ENCODE peak calls at places on chromosome 19, in five cellular contexts. A is osteoblast, V is pancreas, G is hepatocyte, W is brain microvascular endothelial cell. B is an unnamed sample. For H3K36me3, the result is how much of the 10 kb centered on the place peaks cover.

GRCh38 chr19:34241513-34242337 is 12.6 kb upstream of the GARRE1 start:
- DNase-seq in A (no peak), V (peak), G (peak), W (no peak), B (peak)

GRCh38 chr19:47430041-47430802 is 10.9 kb upstream of the MEIS3 start:
- DNase-seq in A (peak), V (no peak), G (peak), W (no peak), B (no peak)

GRCh38 chr19:35963514-35963913 is 27.3 kb downstream of the LRFN3 start:
- DNase-seq in A (peak), V (peak), G (peak), W (peak), B (no peak)

GRCh38 chr19:46963093-46963734 is 56.4 kb upstream of the NPAS1 start:
- DNase-seq in A (peak), V (no peak), G (no peak), W (peak), B (no peak)

GRCh38 chr19:33374406-33374703 is 846 bp downstream of the CEBPG start:
- DNase-seq in A (peak), V (no peak), G (no peak), W (no peak), B (peak)

GRCh38 chr19:35347171-35347929 is at the start of gene FFAR1:
- DNase-seq in A (no peak), V (peak), G (no peak), W (no peak), B (peak)

GRCh38 chr19:12913871-12914690 is 5.0 kb downstream of the SYCE2 start:
- DNase-seq in A (peak), V (no peak), G (no peak), W (no peak), B (no peak)

GRCh38 chr19:17846146-17846545 is 1.6 kb downstream of the JAK3 start:
- DNase-seq in A (peak), V (no peak), G (no peak), W (no peak), B (no peak)

GRCh38 chr19:10796653-10797052 is 39.4 kb downstream of the TMED1 start:
- DNase-seq in A (no peak), V (no peak), G (no peak), W (no peak), B (no peak)

GRCh38 chr19:3520166-3521103 is 14.3 kb downstream of the FZR1 start:
- DNase-seq in A (no peak), V (peak), G (peak), W (no peak), B (no peak)
- H3K36me3 ChIP-seq in A (under half), V (under half), G (under half), W (under half), B (under half)

GRCh38 chr19:802888-803561 is 5.8 kb downstream of the PTBP1 start:
- DNase-seq in A (peak), V (no peak), G (no peak), W (no peak), B (no peak)

GRCh38 chr19:802497-802887 is 5.2 kb downstream of the PTBP1 start:
- DNase-seq in A (peak), V (no peak), G (no peak), W (peak), B (no peak)

GRCh38 chr19:804419-805160 is 7.3 kb downstream of the PTBP1 start:
- DNase-seq in A (peak), V (no peak), G (no peak), W (no peak), B (no peak)

GRCh38 chr19:805161-805561 is 7.9 kb downstream of the PTBP1 start:
- DNase-seq in A (peak), V (no peak), G (no peak), W (no peak), B (no peak)

GRCh38 chr19:803686-804418 is 6.6 kb downstream of the PTBP1 start:
- DNase-seq in A (peak), V (no peak), G (no peak), W (no peak), B (no peak)
- H3K27ac ChIP-seq in A (no peak), V (no peak), G (peak), W (no peak), B (no peak)

DNA sequence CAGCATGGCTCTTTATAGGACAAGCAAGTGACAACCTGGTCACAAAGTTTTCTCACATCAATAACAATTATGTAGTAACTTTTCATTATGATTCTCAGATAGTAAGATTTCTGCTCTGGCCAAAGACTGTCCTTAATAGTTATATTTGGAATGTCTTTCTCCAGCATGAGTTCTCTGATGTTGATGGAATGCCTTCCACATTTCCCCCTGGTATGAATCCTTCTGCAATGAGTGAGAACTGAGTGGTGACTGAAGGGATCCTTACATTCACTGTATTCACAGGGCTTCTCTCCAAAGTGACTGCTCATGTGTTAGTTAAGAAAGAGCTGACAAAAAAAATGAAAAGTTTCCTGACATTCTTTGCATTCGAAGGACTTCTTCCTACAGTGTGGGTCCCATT is 13.2 kb downstream of the ZNF550 start:
- DNase-seq in A (no peak), V (no peak), G (no peak), W (no peak), B (no peak)
- H3K36me3 ChIP-seq in A (half or more), V (under half), G (under half), W (half or more), B (half or more)

GRCh38 chr19:5204212-5204611 is 136.4 kb downstream of the PTPRS start:
- DNase-seq in A (peak), V (no peak), G (no peak), W (no peak), B (no peak)

GRCh38 chr19:5206751-5207075 is 133.9 kb downstream of the PTPRS start:
- DNase-seq in A (peak), V (no peak), G (peak), W (no peak), B (no peak)

GRCh38 chr19:5205388-5205787 is 135.2 kb downstream of the PTPRS start:
- DNase-seq in A (peak), V (no peak), G (no peak), W (no peak), B (no peak)

GRCh38 chr19:5207806-5208205 is 132.8 kb downstream of the PTPRS start:
- DNase-seq in A (peak), V (no peak), G (peak), W (no peak), B (no peak)

GRCh38 chr19:5205937-5206750 is 134.5 kb downstream of the PTPRS start:
- DNase-seq in A (peak), V (no peak), G (no peak), W (no peak), B (no peak)
- H3K27ac ChIP-seq in A (no peak), V (no peak), G (no peak), W (no peak), B (no peak)

GRCh38 chr19:4114181-4114580 is 9.7 kb downstream of the MAP2K2 start:
- DNase-seq in A (no peak), V (no peak), G (no peak), W (no peak), B (no peak)
- H3K36me3 ChIP-seq in A (half or more), V (under half), G (under half), W (half or more), B (under half)

GRCh38 chr19:3721900-3722442 is 13.8 kb downstream of the TJP3 start:
- DNase-seq in A (peak), V (no peak), G (no peak), W (no peak), B (no peak)

GRCh38 chr19:3721131-3721899 is 13.1 kb downstream of the TJP3 start:
- DNase-seq in A (peak), V (peak), G (peak), W (peak), B (peak)

GRCh38 chr19:3720533-3720917 is 12.3 kb downstream of the TJP3 start:
- DNase-seq in A (peak), V (no peak), G (peak), W (no peak), B (no peak)

GRCh38 chr19:3722443-3723109 is 14.4 kb downstream of the TJP3 start:
- DNase-seq in A (peak), V (peak), G (peak), W (no peak), B (no peak)

GRCh38 chr19:3719868-3720532 is 11.8 kb downstream of the TJP3 start:
- DNase-seq in A (no peak), V (no peak), G (no peak), W (no peak), B (no peak)
- H3K27ac ChIP-seq in A (no peak), V (no peak), G (peak), W (no peak), B (no peak)

B was measured in Karpas-422.